ENCODE peak calls at places on chromosomes 7 and 10, in six cellular contexts. J, W, Q, L, U and G are unnamed samples.

GRCh38 chr7:107372298-107372697 is 97.6 kb upstream of the GPR22 start:
- DNase-seq in W (no peak), L (peak), J (no peak), U (no peak), Q (no peak), G (no peak)

GRCh38 chr10:10785627-10786333 is 231.9 kb upstream of the CELF2 start:
- DNase-seq in J (no peak), L (peak), U (no peak), Q (no peak), W (no peak), G (no peak)

GRCh38 chr10:12509794-12510100 is 160.4 kb downstream of the CAMK1D start:
- DNase-seq in J (no peak), L (no peak), U (peak), Q (no peak), W (no peak), G (no peak)

GRCh38 chr7:80816806-80817205 is 102.0 kb downstream of the SEMA3C start:
- DNase-seq in U (no peak), Q (no peak), L (no peak), J (no peak), W (no peak), G (no peak)

GRCh38 chr10:71269301-71270288 is 49.5 kb upstream of the SLC29A3 start:
- DNase-seq in J (peak), Q (no peak), L (no peak), U (no peak), W (no peak), G (no peak)

GRCh38 chr7:77217474-77218185 is 18.0 kb upstream of the FGL2 start:
- DNase-seq in Q (no peak), L (no peak), W (no peak), J (no peak), U (no peak), G (no peak)

GRCh38 chr10:12465385-12466136 is 116.2 kb downstream of the CAMK1D start:
- DNase-seq in J (no peak), W (no peak), Q (no peak), L (no peak), U (no peak), G (no peak)

GRCh38 chr7:42932861-42933591 is 850 bp downstream of the MRPL32 start:
- DNase-seq in L (no peak), U (no peak), W (no peak), J (peak), Q (no peak), G (no peak)

GRCh38 chr10:125001313-125002043 is 59.6 kb downstream of the ZRANB1 start:
- DNase-seq in W (peak), Q (no peak), L (no peak), J (no peak), U (peak), G (peak)

GRCh38 chr10:124999433-125000365 is 57.8 kb downstream of the ZRANB1 start:
- DNase-seq in J (peak), Q (no peak), U (peak), L (peak), W (peak), G (no peak)

GRCh38 chr10:124998624-124999291 is 56.8 kb downstream of the ZRANB1 start:
- DNase-seq in U (peak), W (peak), L (no peak), Q (peak), J (no peak), G (no peak)

GRCh38 chr10:125002044-125002422 is 60.1 kb downstream of the ZRANB1 start:
- DNase-seq in U (peak), W (peak), J (peak), L (no peak), Q (no peak), G (peak)

GRCh38 chr10:125000366-125001312 is 58.7 kb downstream of the ZRANB1 start:
- DNase-seq in W (peak), Q (no peak), L (no peak), J (no peak), U (peak), G (peak)
- TF ChIP-seq CTCF in W (no peak), Q (no peak), L (peak), J (peak), U (no peak), G (no peak)

GRCh38 chr10:75679546-75679945 is 248.1 kb downstream of the LRMDA start:
- DNase-seq in W (no peak), J (no peak), U (no peak), L (no peak), Q (no peak), G (no peak)
- TF ChIP-seq CTCF in W (no peak), J (no peak), U (no peak), L (no peak), Q (no peak), G (no peak)

DNA sequence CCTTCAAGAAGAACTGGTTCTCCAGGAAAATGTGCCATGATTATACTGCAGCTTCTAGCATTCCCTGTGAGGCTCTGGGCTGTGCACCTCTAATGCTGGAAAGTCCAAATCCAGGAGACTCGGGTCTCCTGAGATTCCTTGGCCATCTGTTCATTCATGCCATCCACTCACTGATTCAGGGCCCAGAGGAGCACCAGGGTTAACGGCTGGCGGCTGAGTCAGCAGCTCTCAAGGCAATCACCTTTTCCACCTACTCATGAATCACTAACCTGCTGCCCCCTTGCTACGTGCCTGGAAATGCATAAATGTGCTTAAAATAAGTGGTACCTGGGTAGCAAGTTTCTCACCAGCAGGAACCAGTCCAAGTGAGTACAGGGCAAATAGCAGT is 132.7 kb downstream of the KCNMA1 start:
- DNase-seq in W (no peak), U (no peak), J (no peak), L (peak), Q (no peak), G (no peak)
- TF ChIP-seq CTCF in W (no peak), U (no peak), J (no peak), L (no peak), Q (no peak), G (no peak)

DNA sequence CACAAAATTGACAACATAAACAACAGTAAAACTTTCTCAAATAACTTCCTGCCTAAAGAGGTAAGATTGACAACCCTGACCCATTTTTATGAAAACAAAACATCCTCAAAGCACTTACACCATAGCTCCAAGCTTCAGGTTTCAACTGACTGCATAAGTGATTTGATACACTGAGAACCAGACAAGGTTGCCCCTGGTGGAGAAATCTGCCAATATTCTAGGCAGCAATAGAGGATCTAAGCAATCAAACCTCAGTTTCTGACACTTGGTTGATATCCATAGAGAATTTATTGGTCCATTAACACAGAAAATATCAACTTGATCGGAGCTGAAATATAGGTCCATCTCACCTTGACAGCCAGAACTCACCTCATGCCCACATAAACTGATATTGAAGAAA is 147.8 kb downstream of the ELAPOR2 start:
- DNase-seq in U (no peak), L (peak), W (no peak), Q (no peak), J (no peak), G (no peak)
- TF ChIP-seq CTCF in U (no peak), L (no peak), W (no peak), Q (no peak), J (no peak), G (no peak)

GRCh38 chr7:104548861-104549260 is 220.5 kb downstream of the LHFPL3 start:
- DNase-seq in W (no peak), U (no peak), J (no peak), Q (no peak), L (no peak), G (no peak)
- TF ChIP-seq CTCF in W (no peak), U (no peak), J (no peak), Q (no peak), L (no peak), G (no peak)

DNA sequence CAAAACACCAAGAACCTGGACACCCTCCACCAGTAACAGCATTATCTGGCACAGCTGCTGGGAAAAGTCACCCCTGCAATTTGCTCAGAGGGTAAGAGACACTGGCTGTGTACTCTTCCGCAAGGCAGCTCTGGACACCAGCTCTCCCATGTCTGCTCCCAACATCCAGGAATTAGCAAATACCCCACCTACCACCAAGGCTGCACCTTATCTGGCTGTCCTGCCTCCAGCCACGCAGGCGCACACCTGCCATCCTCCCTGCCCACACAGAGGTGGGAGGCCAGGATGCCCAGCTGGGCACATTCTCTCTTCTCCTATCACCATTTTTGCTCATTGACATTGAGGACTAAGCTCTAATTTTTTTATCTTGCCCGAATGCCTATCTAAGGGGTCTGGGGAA is 20.3 kb upstream of the BNIP3 start:
- DNase-seq in U (peak), Q (no peak), W (no peak), L (no peak), J (no peak), G (no peak)
- TF ChIP-seq CTCF in U (no peak), Q (no peak), W (no peak), L (no peak), J (no peak), G (no peak)

GRCh38 chr10:44961231-44961571 is 1.6 kb downstream of the RASSF4 start:
- DNase-seq in Q (no peak), U (peak), J (no peak), L (no peak), W (no peak), G (peak)

GRCh38 chr10:44963772-44964633 is 4.4 kb downstream of the RASSF4 start:
- DNase-seq in W (peak), J (peak), Q (no peak), L (no peak), U (peak), G (peak)

GRCh38 chr10:44961931-44962750 is 2.5 kb downstream of the RASSF4 start:
- DNase-seq in Q (no peak), W (no peak), J (no peak), L (no peak), U (peak), G (peak)

GRCh38 chr10:44965104-44965503 is 5.5 kb downstream of the RASSF4 start:
- DNase-seq in U (peak), Q (no peak), W (no peak), J (no peak), L (no peak), G (no peak)

DNA sequence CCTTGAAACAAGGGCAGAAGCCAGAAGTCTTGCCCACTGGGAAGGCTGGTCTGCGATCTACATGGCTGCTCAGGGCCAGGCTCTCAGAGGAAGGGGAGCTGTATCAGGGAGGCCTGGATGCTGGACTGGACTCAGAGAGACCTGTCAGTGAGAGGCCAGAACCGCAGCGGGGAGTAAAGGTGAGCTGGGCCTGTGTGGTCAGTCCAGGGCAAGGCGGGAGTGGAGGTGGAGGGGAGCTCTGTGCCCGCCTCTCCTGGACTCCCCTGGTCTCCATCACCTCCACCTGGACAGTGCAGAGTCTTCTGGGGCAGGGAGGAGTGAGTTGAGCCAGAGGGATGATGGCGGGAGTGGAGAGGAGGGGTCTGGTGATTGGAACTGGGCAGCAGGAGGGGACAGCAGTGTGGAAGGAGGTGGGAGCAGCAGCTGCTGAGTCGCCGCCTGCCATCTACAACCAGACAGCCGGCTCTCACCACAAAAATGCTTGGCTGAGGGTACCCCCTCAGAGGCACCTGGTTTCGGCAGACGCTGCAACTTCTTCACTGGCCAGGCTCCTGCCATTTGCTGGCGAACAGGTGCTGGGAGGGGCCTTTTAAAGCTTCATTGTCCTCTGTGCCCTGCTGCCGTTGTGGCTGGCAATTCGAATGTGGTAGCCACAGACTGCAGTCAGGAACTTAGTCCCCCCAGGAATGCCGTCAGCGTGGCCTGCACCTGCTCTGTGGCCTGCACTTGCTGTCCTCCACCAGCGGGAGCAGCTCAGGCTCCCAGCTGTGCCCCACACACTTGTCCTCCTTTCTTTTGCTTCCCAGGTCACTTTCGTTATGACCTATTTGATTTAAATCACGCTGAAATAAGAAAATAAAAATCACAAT is 3.5 kb downstream of the RASSF4 start:
- DNase-seq in W (no peak), L (no peak), Q (no peak), J (peak), U (peak), G (peak)
- TF ChIP-seq CTCF in W (peak), L (no peak), Q (peak), J (peak), U (no peak), G (no peak)

DNA sequence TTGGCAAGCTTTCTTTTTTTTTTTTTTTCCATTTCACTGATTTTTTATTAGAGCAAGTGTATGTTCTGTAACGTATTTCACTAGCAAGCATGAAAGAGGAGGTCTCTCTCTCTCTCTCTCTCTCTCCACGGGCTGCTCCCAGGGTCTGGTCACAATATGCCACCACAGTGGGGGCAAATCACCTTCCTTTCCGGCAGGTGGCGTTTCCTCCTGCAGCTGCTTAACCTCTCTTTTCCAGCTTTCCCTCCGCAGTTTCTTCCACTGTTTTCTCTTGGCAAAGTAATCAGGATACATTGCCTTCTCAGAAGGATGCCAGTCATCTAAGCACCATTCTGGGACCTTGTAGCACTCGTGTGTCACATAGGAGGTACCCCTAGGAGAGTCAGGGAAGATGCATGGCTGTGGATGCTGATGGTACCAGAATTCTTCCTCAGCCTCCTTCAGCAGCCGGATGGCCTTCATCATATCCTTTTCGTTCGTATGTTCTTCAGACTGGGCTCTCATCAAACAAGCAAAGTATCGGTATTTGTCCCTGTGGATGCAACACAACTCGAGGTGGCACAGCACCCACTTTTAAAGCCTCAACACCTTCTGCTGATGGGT is 197.3 kb upstream of the PODXL start:
- DNase-seq in W (no peak), J (no peak), L (no peak), U (no peak), Q (no peak), G (no peak)
- TF ChIP-seq CTCF in W (no peak), J (peak), L (peak), U (no peak), Q (peak), G (no peak)